ENCODE peak calls at places on chromosomes 7 and 10, in six cellular contexts. U is H1, R is tibial artery, E is left ventricle myocardium inferior, P is lower lobe of right lung, T is PC-3. Q is an unnamed sample.

GRCh38 chr10:89946106-89946505 is 244.7 kb downstream of the KIF20B start:
- DNase-seq in R (no peak), E (no peak), U (no peak), T (no peak), P (no peak), Q (no peak)

GRCh38 chr7:22316914-22317313 is 40.0 kb downstream of the RAPGEF5 start:
- DNase-seq in E (no peak), T (no peak), P (no peak), U (no peak), R (no peak), Q (no peak)

GRCh38 chr7:7438851-7439250 is 96.8 kb downstream of the COL28A1 start:
- DNase-seq in T (peak; percentile 97), R (no peak), E (no peak), U (no peak), P (no peak), Q (peak; percentile 95)

GRCh38 chr10:103493911-103494877 is 689 bp downstream of the NEURL1 start:
- DNase-seq in U (peak; percentile 65), T (no peak), R (no peak), P (no peak), E (no peak), Q (no peak)

GRCh38 chr10:5814110-5815107 is 1.2 kb upstream of the GDI2 start:
- DNase-seq in T (no peak), E (no peak), U (no peak), P (no peak), R (no peak), Q (no peak)

GRCh38 chr10:129758591-129759021 is 205.5 kb downstream of the EBF3 start:
- DNase-seq in E (no peak), U (peak; percentile 34), P (peak; percentile 31), T (no peak), R (no peak), Q (no peak)

GRCh38 chr10:114714281-114714741 is 56.2 kb upstream of the ABLIM1 start:
- DNase-seq in U (no peak), T (peak; percentile 94), R (no peak), P (no peak), E (peak; percentile 43), Q (peak; percentile 95)

GRCh38 chr7:90771281-90771680 is 175.2 kb downstream of the CDK14 start:
- DNase-seq in R (no peak), T (no peak), U (no peak), P (no peak), E (no peak), Q (no peak)

GRCh38 chr10:97179311-97179710 is 6.4 kb downstream of the SLIT1 start:
- DNase-seq in E (no peak), P (no peak), T (no peak), R (no peak), U (no peak), Q (no peak)

GRCh38 chr7:40733578-40733977 is 598.8 kb downstream of the SUGCT start:
- DNase-seq in T (no peak), E (no peak), R (no peak), P (no peak), U (no peak), Q (no peak)

GRCh38 chr7:476736-477360 is 42.8 kb downstream of the PDGFA start:
- DNase-seq in T (no peak), P (no peak), E (peak; percentile 7), U (peak; percentile 39), R (peak; percentile 6), Q (no peak)

DNA sequence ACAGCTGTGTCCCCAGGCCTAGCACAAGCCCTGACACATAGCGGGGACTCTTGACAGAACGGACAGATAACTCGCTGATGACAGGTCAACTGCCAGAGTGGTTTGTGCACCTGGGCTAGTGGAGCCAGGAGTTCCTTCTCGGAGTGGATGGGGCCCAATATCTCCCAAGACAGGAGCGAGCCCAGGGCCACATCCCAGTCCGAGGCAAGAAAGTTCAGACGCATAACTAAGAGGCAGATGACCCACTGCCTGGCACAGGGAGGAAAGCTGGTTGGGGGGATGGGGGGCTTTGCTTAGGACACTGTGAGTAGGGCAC is 69.6 kb upstream of the ZNF479 start:
- DNase-seq in U (no peak), R (no peak), E (no peak), P (peak; percentile 12), T (no peak), Q (no peak)
- H3K9me3 ChIP-seq in U (peaks cover 68% of the 10 kb centered on the region), R (peaks cover 29% of the 10 kb centered on the region), E (peaks cover 40% of the 10 kb centered on the region), P (peaks cover 20% of the 10 kb centered on the region), T (no peaks in the 10 kb centered on the region), Q (peaks cover 66% of the 10 kb centered on the region)

GRCh38 chr7:157543791-157544190 is 207.0 kb downstream of the DNAJB6 start:
- DNase-seq in T (no peak), P (no peak), U (no peak), E (no peak), R (no peak), Q (no peak)
- TF ChIP-seq CTCF in T (no peak), P (no peak), U (no peak), E (no peak), R (no peak), Q (no peak)

GRCh38 chr7:157581740-157582139 is 244.9 kb downstream of the DNAJB6 start:
- DNase-seq in P (no peak), U (no peak), E (no peak), T (no peak), R (no peak), Q (no peak)

GRCh38 chr7:157577796-157578339 is 241.1 kb downstream of the DNAJB6 start:
- DNase-seq in T (no peak), U (no peak), E (no peak), P (no peak), R (no peak), Q (no peak)

GRCh38 chr7:157579425-157579824 is 242.6 kb downstream of the DNAJB6 start:
- DNase-seq in U (no peak), E (no peak), T (no peak), P (no peak), R (peak; percentile 17), Q (no peak)

GRCh38 chr7:157577061-157577460 is 240.3 kb downstream of the DNAJB6 start:
- DNase-seq in P (no peak), R (no peak), E (no peak), T (no peak), U (no peak), Q (no peak)

GRCh38 chr7:157580324-157580723 is 243.5 kb downstream of the DNAJB6 start:
- DNase-seq in R (peak; percentile 10), T (no peak), E (no peak), P (no peak), U (no peak), Q (no peak)
- H3K27me3 ChIP-seq in R (peaks cover 21% of the 10 kb centered on the region), T (no peaks in the 10 kb centered on the region), E (peaks cover 54% of the 10 kb centered on the region), P (no peaks in the 10 kb centered on the region), U (no peaks in the 10 kb centered on the region), Q (no peaks in the 10 kb centered on the region)

GRCh38 chr10:96168546-96168945 is 38.4 kb downstream of the ZNF518A start:
- DNase-seq in R (no peak), U (no peak), T (no peak), E (no peak), P (no peak), Q (no peak)
- H3K9me3 ChIP-seq in R (peaks cover 25% of the 10 kb centered on the region), U (no peaks in the 10 kb centered on the region), T (no peaks in the 10 kb centered on the region), E (peaks cover 70% of the 10 kb centered on the region), P (peaks cover 43% of the 10 kb centered on the region), Q (no peaks in the 10 kb centered on the region)

GRCh38 chr10:79178614-79179403 is 110.0 kb downstream of the ZMIZ1 start:
- DNase-seq in R (no peak), P (no peak), T (no peak), E (no peak), U (no peak), Q (peak; percentile 79)

GRCh38 chr10:79181227-79181626 is 112.5 kb downstream of the ZMIZ1 start:
- DNase-seq in U (no peak), T (no peak), E (no peak), R (no peak), P (no peak), Q (no peak)

GRCh38 chr10:79180619-79181221 is 112.0 kb downstream of the ZMIZ1 start:
- DNase-seq in U (no peak), R (no peak), T (no peak), P (no peak), E (no peak), Q (no peak)

GRCh38 chr10:79178070-79178576 is 109.4 kb downstream of the ZMIZ1 start:
- DNase-seq in P (no peak), R (no peak), T (no peak), U (no peak), E (no peak), Q (no peak)

DNA sequence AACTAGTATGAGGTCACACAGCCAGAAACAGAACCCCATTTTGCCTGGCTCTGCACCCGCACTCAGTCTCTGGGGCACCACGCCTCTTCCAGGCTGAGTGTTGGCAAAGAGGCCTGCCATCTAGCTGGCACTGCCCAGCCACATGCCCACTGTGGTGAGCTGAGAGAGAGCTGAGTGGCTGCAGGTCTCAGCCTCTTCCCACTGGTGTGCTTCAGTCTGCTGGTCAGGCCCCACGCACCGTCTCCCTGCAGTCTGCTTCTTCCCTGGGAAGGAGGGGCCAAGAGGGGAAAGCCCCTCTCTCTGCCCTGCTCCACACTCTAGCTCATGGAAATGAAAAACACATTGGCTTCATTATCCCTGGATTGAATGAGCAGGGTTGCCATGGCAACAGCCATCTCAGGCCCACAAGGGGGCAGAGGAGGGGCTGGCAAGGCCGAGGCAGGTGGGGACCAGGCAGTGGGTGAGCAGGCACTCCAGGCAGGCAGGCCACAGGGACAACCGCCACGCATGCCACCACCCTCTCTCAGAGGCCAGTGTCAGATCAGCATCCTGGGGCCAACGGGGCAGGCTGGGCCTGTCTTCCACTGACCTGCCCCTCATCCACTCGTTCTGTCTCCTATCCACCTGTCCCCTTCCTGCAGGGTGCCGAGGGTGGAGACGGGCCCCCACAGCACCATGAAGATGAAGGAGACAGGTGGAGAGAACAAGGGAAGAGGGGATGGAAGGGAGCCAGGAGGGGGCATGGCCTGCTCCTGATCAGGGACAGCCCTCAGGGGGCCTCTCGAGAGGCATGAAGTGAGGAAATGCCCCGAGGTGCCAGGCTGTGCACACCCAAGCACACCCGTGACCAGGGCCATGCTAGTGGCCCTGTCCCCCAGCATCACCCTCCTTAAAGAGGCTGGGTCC is 110.9 kb downstream of the ZMIZ1 start:
- DNase-seq in R (no peak), U (no peak), T (no peak), P (no peak), E (no peak), Q (no peak)
- TF ChIP-seq CTCF in R (no peak), U (peak; percentile 26), T (peak; percentile 38), P (no peak), E (no peak), Q (peak; percentile 21)

GRCh38 chr10:23201837-23202236 is 9.7 kb downstream of the PTF1A start:
- DNase-seq in P (no peak), U (no peak), T (no peak), E (no peak), R (no peak), Q (no peak)
- H3K27me3 ChIP-seq in P (peaks cover 86% of the 10 kb centered on the region), U (peaks cover 78% of the 10 kb centered on the region), T (peaks cover 96% of the 10 kb centered on the region), E (peaks cover 99% of the 10 kb centered on the region), R (peaks cover 60% of the 10 kb centered on the region), Q (peaks cover 27% of the 10 kb centered on the region)

DNA sequence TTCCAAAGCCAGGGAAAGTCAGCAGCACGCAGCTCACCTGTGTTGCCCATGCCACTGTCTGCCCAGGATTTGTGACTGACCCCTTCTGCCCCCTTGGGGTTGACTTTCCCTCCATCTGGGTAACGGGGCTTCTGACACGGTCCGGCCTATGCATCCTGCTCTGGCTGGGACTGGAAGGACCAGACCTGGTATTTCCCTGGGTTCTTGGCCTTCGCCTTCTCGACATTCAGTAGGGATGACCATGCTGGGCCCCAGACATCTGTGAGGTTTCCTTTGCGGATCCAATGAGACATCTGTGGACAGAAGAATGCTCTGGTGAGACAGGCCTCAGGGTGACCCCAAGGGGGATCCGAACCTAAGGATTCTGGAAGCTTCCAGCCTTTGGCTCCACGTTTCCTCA is 34.2 kb upstream of the ZNF716 start:
- DNase-seq in P (no peak), U (no peak), E (no peak), T (no peak), R (no peak), Q (no peak)
- H3K9me3 ChIP-seq in P (no peaks in the 10 kb centered on the region), U (peaks cover 82% of the 10 kb centered on the region), E (no peaks in the 10 kb centered on the region), T (peaks cover 5% of the 10 kb centered on the region), R (peaks cover 5% of the 10 kb centered on the region), Q (peaks cover 75% of the 10 kb centered on the region)